ENCODE peak calls at places on chromosomes 13 and 19, in six cellular contexts. Y is progenitor cell of endocrine pancreas; E is LoVo; W is BJ; U is erythroblast; P is stimulated activated CD4-positive, alpha-beta T cell treated with anti-CD3 and anti-CD28 coated beads, Interleukin-15, amount 100 ng/mL, for 1 hour. T is an unnamed sample.

GRCh38 chr19:58097783-58098681 is at the start of gene ZSCAN18:
- DNase-seq in Y (peak), E (no peak), W (peak), U (peak), P (peak), T (peak)

GRCh38 chr13:36129539-36129938 is 1.6 kb downstream of the DCLK1 start:
- DNase-seq in Y (no peak), E (no peak), W (no peak), U (no peak), P (no peak), T (no peak)

GRCh38 chr13:71089105-71089504 is 777.9 kb downstream of the DACH1 start:
- DNase-seq in Y (no peak), E (no peak), W (no peak), U (no peak), P (no peak), T (no peak)

GRCh38 chr13:33235078-33235477 is 50.5 kb downstream of the STARD13 start:
- DNase-seq in Y (no peak), E (no peak), W (no peak), U (no peak), P (no peak), T (no peak)

GRCh38 chr13:101565327-101565726 is 112.9 kb downstream of the ITGBL1 start:
- DNase-seq in Y (no peak), E (no peak), W (no peak), U (no peak), P (no peak), T (no peak)

GRCh38 chr13:54226866-54227265 is 1198.3 kb downstream of the OLFM4 start:
- DNase-seq in Y (no peak), E (no peak), W (no peak), U (no peak), P (no peak), T (no peak)

GRCh38 chr19:1942078-1942933 is 1.3 kb downstream of the CSNK1G2 start:
- DNase-seq in Y (peak), E (peak), W (peak), U (peak), P (peak), T (peak)

GRCh38 chr19:2235396-2236284 is 489 bp downstream of the PLEKHJ1 start:
- DNase-seq in Y (peak), E (peak), W (no peak), U (no peak), P (no peak), T (peak)